ENCODE peak calls at places on chromosomes 7 and 10, in six cellular contexts. X is choroid plexus epithelial cell, V is neural progenitor cell, H is AG09309, G is GM12865, L is lower lobe of right lung. R is an unnamed sample.

GRCh38 chr10:122279725-122280141 is 8.6 kb downstream of the BTBD16 start:
- DNase-seq in L (no peak), V (peak; percentile 76), X (peak; percentile 85), G (peak; percentile 39), H (no peak), R (no peak)

GRCh38 chr10:6729071-6729773 is 149.1 kb upstream of the PRKCQ start:
- DNase-seq in V (no peak), L (no peak), H (no peak), X (no peak), G (no peak), R (peak; percentile 88)

GRCh38 chr10:18955041-18955440 is 93.6 kb upstream of the MALRD1 start:
- DNase-seq in L (no peak), X (peak; percentile 56), H (no peak), G (no peak), V (no peak), R (no peak)

GRCh38 chr10:50152792-50153272 is 85.1 kb downstream of the WASHC2A start:
- DNase-seq in V (peak; percentile 38), G (no peak), X (no peak), H (no peak), L (peak; percentile 52), R (no peak)

GRCh38 chr10:15046626-15047025 is 2.9 kb downstream of the OLAH start:
- DNase-seq in V (no peak), G (no peak), H (peak; percentile 25), L (no peak), X (peak; percentile 94), R (no peak)

GRCh38 chr7:47253650-47254080 is 328.2 kb downstream of the TNS3 start:
- DNase-seq in G (no peak), X (peak; percentile 72), V (peak; percentile 50), H (peak; percentile 17), L (no peak), R (no peak)

GRCh38 chr7:95509199-95509598 is 23.5 kb downstream of the ASB4 start:
- DNase-seq in H (no peak), X (peak; percentile 81), G (peak; percentile 32), V (peak; percentile 97), L (no peak), R (peak; percentile 33)

GRCh38 chr7:158805937-158806336 is 23.4 kb downstream of the ESYT2 start:
- DNase-seq in H (no peak), X (no peak), L (no peak), G (no peak), V (no peak), R (no peak)

GRCh38 chr7:66557214-66558200 is 71.2 kb upstream of the KCTD7 start:
- DNase-seq in H (no peak), G (peak; percentile 66), L (peak; percentile 82), X (peak; percentile 56), V (peak; percentile 78), R (no peak)

GRCh38 chr10:67697646-67698245 is 1.8 kb upstream of the CTNNA3 start:
- DNase-seq in L (no peak), X (peak; percentile 82), H (peak; percentile 14), V (peak; percentile 45), G (peak; percentile 70), R (peak; percentile 15)

GRCh38 chr7:100588438-100588837 is 2.3 kb downstream of the FBXO24 start:
- DNase-seq in X (no peak), V (peak; percentile 41), H (no peak), G (peak; percentile 46), L (no peak), R (no peak)

GRCh38 chr10:66283064-66283463 is 642.8 kb upstream of the LRRTM3 start:
- DNase-seq in V (no peak), H (no peak), G (no peak), X (no peak), L (no peak), R (no peak)

GRCh38 chr10:30639946-30640786 is 10.6 kb upstream of the LYZL2 start:
- DNase-seq in X (peak; percentile 83), L (no peak), V (peak; percentile 58), G (peak; percentile 68), H (peak; percentile 47), R (peak; percentile 62)

GRCh38 chr7:24052572-24053223 is 231.3 kb upstream of the NPY start:
- DNase-seq in X (peak; percentile 6), G (no peak), V (no peak), L (no peak), H (peak; percentile 37), R (no peak)

GRCh38 chr7:71517940-71518339 is 386.0 kb downstream of the GALNT17 start:
- DNase-seq in H (no peak), G (no peak), L (no peak), X (peak; percentile 2), V (no peak), R (no peak)

DNA sequence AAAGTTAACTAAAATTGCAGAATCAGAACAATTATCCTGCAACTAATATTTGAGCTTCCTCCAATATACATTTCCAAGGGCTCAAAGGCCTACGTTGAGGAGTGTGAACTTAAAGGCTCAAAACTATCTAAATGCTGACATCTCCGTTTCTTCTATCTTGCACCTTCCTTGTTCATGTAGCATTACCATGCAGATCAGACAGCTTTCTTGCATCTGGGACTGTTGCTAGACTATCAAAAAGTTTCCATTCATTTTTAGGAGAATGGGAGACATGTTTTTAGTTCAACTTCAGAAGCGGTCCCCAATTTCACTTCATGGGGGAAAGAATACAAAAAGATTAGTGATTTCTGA is 2.9 kb downstream of the ANKRD1 start:
- DNase-seq in X (no peak), V (no peak), H (no peak), G (no peak), L (no peak), R (no peak)
- H3K4me3 ChIP-seq in X (no peak overlapping the region), V (no peak overlapping the region), H (no peak overlapping the region), G (no peak overlapping the region), L (no peak overlapping the region), R (no peak overlapping the region)

GRCh38 chr7:112668561-112668960 is 121.6 kb downstream of the TMEM168 start:
- DNase-seq in X (no peak), L (no peak), G (no peak), H (no peak), V (no peak), R (no peak)

GRCh38 chr7:112669306-112669705 is 120.9 kb downstream of the TMEM168 start:
- DNase-seq in X (no peak), V (no peak), G (no peak), H (no peak), L (no peak), R (no peak)

GRCh38 chr7:112665709-112666108 is 124.5 kb downstream of the TMEM168 start:
- DNase-seq in V (peak; percentile 61), G (no peak), H (no peak), L (no peak), X (peak; percentile 58), R (no peak)
- TF ChIP-seq CTCF in V (peak; percentile 33), G (no peak), H (peak; percentile 11), L (no peak), X (peak; percentile 60), R (peak; percentile 37)

DNA sequence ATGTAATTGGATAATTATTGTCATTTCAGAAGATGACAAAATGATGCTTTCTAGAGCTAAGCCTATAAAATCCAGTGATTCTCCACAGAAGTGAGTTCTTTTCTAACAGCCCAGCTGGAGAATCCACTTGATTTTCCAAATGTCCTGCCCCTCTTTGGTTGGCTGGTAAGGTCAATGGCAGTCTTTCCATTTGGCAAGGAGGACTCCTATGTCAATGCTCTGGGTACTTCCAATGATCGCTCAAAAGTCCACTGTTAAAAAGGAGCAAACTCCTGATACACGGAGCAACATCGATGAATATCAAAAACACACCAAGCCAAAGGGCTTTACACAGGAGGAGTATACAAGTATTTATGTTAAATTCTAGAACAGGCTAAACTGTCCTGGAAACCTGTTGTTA is 57.8 kb downstream of the STK17A start:
- DNase-seq in G (no peak), H (no peak), X (no peak), L (no peak), V (no peak), R (no peak)
- H3K4me3 ChIP-seq in G (no peak overlapping the region), H (no peak overlapping the region), X (no peak overlapping the region), L (no peak overlapping the region), V (no peak overlapping the region), R (no peak overlapping the region)

GRCh38 chr7:154579711-154580110 is 423.2 kb downstream of the PAXIP1 start:
- DNase-seq in G (no peak), H (no peak), X (no peak), V (no peak), L (no peak), R (no peak)

GRCh38 chr7:154581251-154581890 is 421.6 kb downstream of the PAXIP1 start:
- DNase-seq in V (no peak), H (no peak), X (no peak), L (no peak), G (no peak), R (no peak)

GRCh38 chr7:154587812-154588211 is 415.1 kb downstream of the PAXIP1 start:
- DNase-seq in G (no peak), L (no peak), X (no peak), H (no peak), V (no peak), R (no peak)

GRCh38 chr7:154583454-154583853 is 419.5 kb downstream of the PAXIP1 start:
- DNase-seq in L (no peak), X (no peak), V (no peak), H (no peak), G (no peak), R (no peak)

DNA sequence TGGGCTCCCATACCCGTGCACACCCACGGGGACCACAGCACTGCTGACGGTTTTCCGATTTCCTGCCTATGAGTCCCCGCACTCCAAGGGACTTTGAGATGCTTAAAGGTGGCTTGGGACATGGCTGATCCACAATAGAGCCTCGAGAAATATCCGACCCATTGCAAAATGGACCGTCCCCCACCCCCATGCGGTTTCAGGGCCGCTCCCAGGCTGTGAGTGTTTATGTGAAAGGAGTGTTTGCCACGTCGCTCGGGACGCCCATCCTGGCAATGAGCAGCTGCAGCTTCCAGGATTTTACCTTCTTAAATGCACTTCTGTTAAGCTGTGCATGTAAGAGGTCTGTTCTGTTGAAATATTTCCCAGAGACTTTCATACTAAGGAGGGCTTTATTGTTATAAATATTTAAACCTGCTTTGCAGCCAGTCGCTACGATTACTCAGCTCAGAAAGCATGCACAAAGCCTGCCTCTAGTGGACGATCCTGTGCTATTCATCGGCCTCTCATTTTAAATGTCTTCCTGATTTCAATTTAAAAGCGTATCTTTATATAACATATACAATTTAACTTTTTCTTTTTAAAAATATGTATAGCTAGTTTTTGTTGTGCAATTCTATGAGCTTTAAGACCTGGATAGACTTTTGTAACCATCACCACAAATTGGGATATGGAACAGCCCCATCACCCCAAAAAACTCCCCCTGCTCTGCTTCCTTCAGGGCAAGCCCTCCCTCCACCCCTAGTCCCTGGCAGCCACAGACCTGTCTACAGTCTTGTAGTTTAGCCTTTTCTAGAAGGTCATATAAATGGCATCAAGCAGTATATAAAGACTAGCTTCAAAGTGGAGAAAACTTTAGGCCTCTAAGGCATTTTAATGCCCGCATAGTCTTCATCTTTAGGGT is 418.3 kb downstream of the PAXIP1 start:
- DNase-seq in H (no peak), L (no peak), G (no peak), X (no peak), V (peak; percentile 28), R (no peak)
- TF ChIP-seq CTCF in H (no peak), L (peak; percentile 45), G (peak; percentile 7), X (no peak), V (peak; percentile 65), R (peak; percentile 11)